ENCODE peak calls at places on chromosome 3, in eight cellular contexts. J, Z, A, G, F, B, U and Q are unnamed samples.

GRCh38 chr3:81592101-81592500 is 169.3 kb downstream of the GBE1 start:
- DNase-seq in J (no peak), Z (peak), A (peak), G (peak), F (no peak), B (peak), U (no peak), Q (no peak)

GRCh38 chr3:65548848-65549625 is 489.7 kb downstream of the MAGI1 start:
- DNase-seq in J (no peak), Z (no peak), A (no peak), G (no peak), F (peak), B (no peak), U (no peak), Q (no peak)

GRCh38 chr3:163622384-163622783 is 1455.9 kb downstream of the SI start:
- DNase-seq in J (no peak), Z (no peak), A (no peak), G (no peak), F (no peak), B (no peak), U (no peak), Q (no peak)

GRCh38 chr3:105561875-105562274 is 195.2 kb downstream of the ALCAM start:
- DNase-seq in J (no peak), Z (no peak), A (no peak), G (no peak), F (no peak), B (no peak), U (no peak), Q (no peak)

GRCh38 chr3:135226057-135226456 is 431.0 kb downstream of the EPHB1 start:
- DNase-seq in J (no peak), Z (no peak), A (no peak), G (no peak), F (peak), B (no peak), U (no peak), Q (no peak)

GRCh38 chr3:42688487-42689420 is 3.4 kb downstream of the KLHL40 start:
- DNase-seq in J (no peak), Z (no peak), A (no peak), G (no peak), F (no peak), B (no peak), U (no peak), Q (no peak)

GRCh38 chr3:14123308-14124222 is 1.1 kb downstream of the CHCHD4 start:
- DNase-seq in J (no peak), Z (peak), A (no peak), G (no peak), F (no peak), B (no peak), U (no peak), Q (peak)

GRCh38 chr3:13574798-13575451 is 26.0 kb downstream of the FBLN2 start:
- DNase-seq in J (no peak), Z (peak), A (peak), G (peak), F (no peak), B (peak), U (no peak), Q (no peak)

GRCh38 chr3:34012102-34012461 is 213.7 kb downstream of the PDCD6IP start:
- DNase-seq in J (no peak), Z (peak), A (peak), G (peak), F (no peak), B (peak), U (no peak), Q (no peak)

GRCh38 chr3:49411550-49411967 is 217 bp downstream of the RHOA start:
- DNase-seq in J (peak), Z (no peak), A (no peak), G (no peak), F (no peak), B (no peak), U (peak), Q (no peak)

GRCh38 chr3:12656850-12657249 is 7.1 kb downstream of the RAF1 start:
- DNase-seq in J (no peak), Z (no peak), A (no peak), G (no peak), F (no peak), B (no peak), U (no peak), Q (no peak)

GRCh38 chr3:168249539-168250414 is 154.1 kb upstream of the GOLIM4 start:
- DNase-seq in J (peak), Z (peak), A (peak), G (peak), F (peak), B (peak), U (peak), Q (peak)

GRCh38 chr3:62496509-62496908 is 123.2 kb upstream of the FEZF2 start:
- DNase-seq in J (no peak), Z (no peak), A (no peak), G (no peak), F (no peak), B (no peak), U (no peak), Q (no peak)

GRCh38 chr3:33218072-33218445 is 551 bp downstream of the SUSD5 start:
- DNase-seq in J (no peak), Z (peak), A (no peak), G (peak), F (no peak), B (peak), U (no peak), Q (no peak)

GRCh38 chr3:172524611-172525010 is 1.4 kb upstream of the TNFSF10 start:
- DNase-seq in J (no peak), Z (peak), A (peak), G (no peak), F (no peak), B (peak), U (no peak), Q (no peak)

GRCh38 chr3:18425641-18426403 is 683 bp upstream of the SATB1 start:
- DNase-seq in J (peak), Z (no peak), A (no peak), G (no peak), F (peak), B (no peak), U (peak), Q (no peak)

GRCh38 chr3:133475245-133476010 is 75.6 kb downstream of the BFSP2 start:
- DNase-seq in J (peak), Z (no peak), A (no peak), G (peak), F (peak), B (no peak), U (no peak), Q (peak)

GRCh38 chr3:48069339-48069738 is 53.1 kb upstream of the MAP4 start:
- DNase-seq in J (no peak), Z (peak), A (peak), G (peak), F (no peak), B (no peak), U (no peak), Q (no peak)

GRCh38 chr3:156148946-156149348 is 28.6 kb downstream of the KCNAB1 start:
- DNase-seq in J (no peak), Z (peak), A (peak), G (peak), F (no peak), B (peak), U (no peak), Q (no peak)

GRCh38 chr3:65039754-65040210 is 352.0 kb upstream of the ADAMTS9 start:
- DNase-seq in J (no peak), Z (no peak), A (no peak), G (no peak), F (no peak), B (peak), U (no peak), Q (no peak)

GRCh38 chr3:107661447-107662108 is 138.8 kb downstream of the BBX start:
- DNase-seq in J (no peak), Z (peak), A (peak), G (peak), F (no peak), B (peak), U (no peak), Q (no peak)

GRCh38 chr3:54733615-54734014 is 194.2 kb downstream of the LRTM1 start:
- DNase-seq in J (no peak), Z (no peak), A (no peak), G (no peak), F (no peak), B (no peak), U (no peak), Q (no peak)

GRCh38 chr3:84125760-84126159 is 833.0 kb upstream of the CADM2 start:
- DNase-seq in J (no peak), Z (no peak), A (no peak), G (no peak), F (no peak), B (no peak), U (no peak), Q (no peak)

GRCh38 chr3:112360574-112360973 is 27.6 kb downstream of the CD200 start:
- DNase-seq in J (no peak), Z (peak), A (peak), G (no peak), F (no peak), B (peak), U (no peak), Q (no peak)

GRCh38 chr3:131795382-131796085 is 239.3 kb downstream of the CPNE4 start:
- DNase-seq in J (no peak), Z (peak), A (no peak), G (peak), F (peak), B (peak), U (no peak), Q (peak)

GRCh38 chr3:195257454-195258448 is 13.2 kb downstream of the XXYLT1 start:
- DNase-seq in J (peak), Z (no peak), A (no peak), G (peak), F (no peak), B (no peak), U (no peak), Q (no peak)

GRCh38 chr3:158539414-158540014 is 31.5 kb upstream of the MLF1 start:
- DNase-seq in J (no peak), Z (peak), A (peak), G (peak), F (peak), B (peak), U (no peak), Q (peak)

GRCh38 chr3:127042634-127043033 is 59.7 kb downstream of the PLXNA1 start:
- DNase-seq in J (no peak), Z (no peak), A (no peak), G (no peak), F (no peak), B (no peak), U (no peak), Q (no peak)

GRCh38 chr3:127177226-127177625 is 15.7 kb upstream of the PRR23E start:
- DNase-seq in J (peak), Z (peak), A (no peak), G (peak), F (no peak), B (no peak), U (no peak), Q (no peak)

GRCh38 chr3:167909443-167910287 is 174.1 kb downstream of the SERPINI1 start:
- DNase-seq in J (no peak), Z (no peak), A (no peak), G (no peak), F (no peak), B (no peak), U (no peak), Q (no peak)

GRCh38 chr3:143856252-143856977 is 8.1 kb upstream of the SLC9A9 start:
- DNase-seq in J (no peak), Z (no peak), A (no peak), G (no peak), F (no peak), B (no peak), U (no peak), Q (no peak)

GRCh38 chr3:144590854-144591253 is 619.2 kb downstream of the DIPK2A start:
- DNase-seq in J (no peak), Z (peak), A (peak), G (peak), F (no peak), B (peak), U (no peak), Q (no peak)

GRCh38 chr3:112013058-112013783 is 14.5 kb downstream of the TAGLN3 start:
- DNase-seq in J (peak), Z (peak), A (peak), G (peak), F (peak), B (peak), U (peak), Q (peak)

GRCh38 chr3:131394400-131394799 is 12.8 kb downstream of the NUDT16 start:
- DNase-seq in J (no peak), Z (no peak), A (no peak), G (no peak), F (no peak), B (no peak), U (no peak), Q (no peak)

GRCh38 chr3:63948995-63949394 is 36.8 kb upstream of the SCAANT1 start:
- DNase-seq in J (no peak), Z (peak), A (peak), G (peak), F (no peak), B (peak), U (no peak), Q (no peak)

GRCh38 chr3:188448813-188449212 is 294.9 kb downstream of the LPP start:
- DNase-seq in J (no peak), Z (no peak), A (no peak), G (no peak), F (no peak), B (no peak), U (no peak), Q (no peak)

GRCh38 chr3:57538465-57538864 is 5.7 kb downstream of the DNAH12 start:
- DNase-seq in J (no peak), Z (no peak), A (no peak), G (no peak), F (no peak), B (no peak), U (no peak), Q (no peak)

DNA sequence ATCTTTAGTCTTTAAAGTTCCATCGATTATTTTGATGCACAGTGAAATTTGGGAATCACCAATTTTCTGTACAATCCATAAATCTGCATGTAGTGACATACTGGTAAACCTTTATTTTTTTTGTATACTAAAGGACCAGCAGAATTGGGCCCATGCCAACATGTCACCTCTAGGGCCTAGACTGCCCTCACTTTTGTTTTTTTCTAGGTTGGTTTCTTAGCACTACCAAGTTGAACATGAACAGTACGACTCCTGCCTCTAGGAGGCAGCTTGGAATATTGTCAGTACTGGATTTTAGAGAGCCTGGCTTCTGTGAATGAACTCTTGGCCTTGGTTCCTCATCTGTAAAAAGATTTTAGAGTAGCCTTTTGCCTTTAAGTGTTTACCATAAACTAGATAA is 32.3 kb downstream of the NKIRAS1 start:
- DNase-seq in J (no peak), Z (no peak), A (peak), G (no peak), F (no peak), B (no peak), U (no peak), Q (no peak)
- TF ChIP-seq CTCF in J (no peak), Z (peak), A (peak), G (peak), F (no peak), B (peak), U (no peak), Q (no peak)

GRCh38 chr3:170000051-170000450 is 33.4 kb downstream of the SEC62 start:
- DNase-seq in J (no peak), Z (no peak), A (no peak), G (no peak), F (no peak), B (no peak), U (no peak), Q (no peak)

GRCh38 chr3:170002829-170003228 is 35.0 kb upstream of the GPR160 start:
- DNase-seq in J (no peak), Z (no peak), A (no peak), G (no peak), F (no peak), B (no peak), U (no peak), Q (no peak)

GRCh38 chr3:170007031-170007663 is 30.6 kb upstream of the GPR160 start:
- DNase-seq in J (peak), Z (peak), A (peak), G (peak), F (peak), B (peak), U (peak), Q (peak)

GRCh38 chr3:170002231-170002630 is 35.6 kb upstream of the GPR160 start:
- DNase-seq in J (no peak), Z (no peak), A (no peak), G (peak), F (no peak), B (no peak), U (no peak), Q (no peak)

GRCh38 chr3:170003881-170004356 is 33.9 kb upstream of the GPR160 start:
- DNase-seq in J (no peak), Z (no peak), A (no peak), G (no peak), F (no peak), B (no peak), U (no peak), Q (no peak)
- TF ChIP-seq CTCF in J (no peak), Z (no peak), A (no peak), G (no peak), F (no peak), B (no peak), U (no peak), Q (no peak)

GRCh38 chr3:125002414-125002811 is 53.4 kb downstream of the HEG1 start:
- DNase-seq in J (no peak), Z (no peak), A (no peak), G (no peak), F (no peak), B (no peak), U (no peak), Q (no peak)
- TF ChIP-seq CTCF in J (no peak), Z (no peak), A (no peak), G (no peak), F (no peak), B (no peak), U (no peak), Q (no peak)

DNA sequence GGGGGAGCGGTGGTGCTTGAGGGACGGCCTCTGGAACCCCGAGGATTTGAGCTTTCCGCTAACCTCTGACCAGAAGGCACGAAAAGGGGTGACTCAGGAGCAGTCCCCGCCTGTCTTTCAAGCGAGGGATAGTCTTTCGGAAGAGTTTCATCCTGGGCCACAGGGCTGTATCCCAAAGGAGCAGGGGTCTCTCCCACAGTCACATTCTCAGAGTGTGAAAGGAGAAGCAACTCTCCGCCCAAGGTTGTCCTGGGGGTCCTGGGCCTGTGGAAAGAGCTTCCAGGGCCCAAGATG is 1.4 kb upstream of the DUSP7 start:
- DNase-seq in J (no peak), Z (no peak), A (no peak), G (no peak), F (no peak), B (no peak), U (no peak), Q (no peak)
- TF ChIP-seq CTCF in J (no peak), Z (no peak), A (no peak), G (no peak), F (no peak), B (no peak), U (no peak), Q (no peak)

GRCh38 chr3:141408596-141408995 is 40.3 kb downstream of the ZBTB38 start:
- DNase-seq in J (no peak), Z (no peak), A (no peak), G (no peak), F (no peak), B (no peak), U (no peak), Q (no peak)
- TF ChIP-seq CTCF in J (no peak), Z (no peak), A (no peak), G (no peak), F (no peak), B (no peak), U (no peak), Q (no peak)

GRCh38 chr3:101224739-101225138 is 95.6 kb downstream of the IMPG2 start:
- DNase-seq in J (no peak), Z (no peak), A (no peak), G (no peak), F (no peak), B (no peak), U (no peak), Q (no peak)

GRCh38 chr3:101230618-101231017 is 89.8 kb downstream of the IMPG2 start:
- DNase-seq in J (no peak), Z (no peak), A (no peak), G (no peak), F (no peak), B (no peak), U (no peak), Q (no peak)

GRCh38 chr3:101228441-101228840 is 91.9 kb downstream of the IMPG2 start:
- DNase-seq in J (no peak), Z (no peak), A (no peak), G (no peak), F (no peak), B (no peak), U (no peak), Q (no peak)

GRCh38 chr3:101235048-101235447 is 85.3 kb downstream of the IMPG2 start:
- DNase-seq in J (no peak), Z (no peak), A (no peak), G (no peak), F (no peak), B (no peak), U (no peak), Q (no peak)

DNA sequence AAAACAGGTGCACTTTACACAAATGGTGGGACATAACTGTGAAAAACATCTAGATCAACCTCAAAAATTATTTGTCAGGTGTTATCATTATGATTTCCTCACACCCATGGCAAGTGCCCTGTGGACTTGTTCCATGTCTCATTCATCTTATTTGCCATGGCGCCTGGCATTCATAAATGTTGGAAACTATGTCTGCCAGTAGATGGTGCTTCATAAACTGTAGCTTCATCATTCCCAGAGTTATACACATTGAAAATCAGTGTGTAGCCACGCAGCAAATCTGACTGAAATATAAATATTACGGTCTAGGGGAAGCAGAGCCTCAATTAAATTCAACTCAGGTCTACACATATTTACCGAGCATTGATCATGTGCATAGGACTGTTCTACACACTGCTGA is 90.7 kb downstream of the IMPG2 start:
- DNase-seq in J (no peak), Z (peak), A (peak), G (no peak), F (no peak), B (no peak), U (no peak), Q (no peak)
- TF ChIP-seq CTCF in J (no peak), Z (no peak), A (peak), G (peak), F (no peak), B (no peak), U (peak), Q (no peak)

GRCh38 chr3:121295453-121295852 is 250.3 kb downstream of the POLQ start:
- DNase-seq in J (no peak), Z (no peak), A (no peak), G (peak), F (no peak), B (no peak), U (no peak), Q (no peak)
- TF ChIP-seq CTCF in J (no peak), Z (no peak), A (no peak), G (no peak), F (no peak), B (no peak), U (no peak), Q (no peak)

GRCh38 chr3:99928758-99929408 is 111.2 kb downstream of the CMSS1 start:
- DNase-seq in J (no peak), Z (no peak), A (no peak), G (no peak), F (no peak), B (no peak), U (no peak), Q (no peak)
- TF ChIP-seq CTCF in J (no peak), Z (peak), A (no peak), G (no peak), F (no peak), B (peak), U (no peak), Q (no peak)

GRCh38 chr3:2948882-2949281 is 161.3 kb downstream of the IL5RA start:
- DNase-seq in J (no peak), Z (no peak), A (no peak), G (no peak), F (no peak), B (no peak), U (no peak), Q (no peak)
- TF ChIP-seq CTCF in J (no peak), Z (no peak), A (no peak), G (no peak), F (no peak), B (no peak), U (no peak), Q (no peak)

GRCh38 chr3:77319711-77320110 is 279.8 kb downstream of the ROBO2 start:
- DNase-seq in J (no peak), Z (no peak), A (no peak), G (peak), F (no peak), B (no peak), U (no peak), Q (no peak)
- TF ChIP-seq CTCF in J (no peak), Z (no peak), A (peak), G (peak), F (peak), B (peak), U (no peak), Q (no peak)